ENCODE peak calls at places on chromosomes 7 and 10, in nine cellular contexts. U is SK-N-DZ; V is Kasumi-1; C is endodermal cell; H is EH; M is Panc1; T is activated T-cell treated with anti-CD3 and anti-CD28 coated beads for 1 hour; A is activated T-helper 2 cell treated with anti-CD3 and anti-CD28 coated beads, Interferon-gamma antibody, Interleukin-2, Interleukin-4, amounts not matched to agents 10 μg/mL and 5 μg/mL and 100 μg/mL, durations not matched to agents 14 hours and 24 hours and 36 hours; Z is IMR-90. J is an unnamed sample.

GRCh38 chr7:88377421-88377820 is 70.7 kb upstream of the STEAP4 start:
- DNase-seq in Z (no peak), C (peak), M (no peak), H (no peak), T (no peak), U (no peak), V (no peak), A (no peak), J (no peak)

GRCh38 chr7:121313793-121314676 is 14.8 kb upstream of the WNT16 start:
- DNase-seq in U (no peak), Z (no peak), T (no peak), C (no peak), H (peak), V (no peak), M (no peak), A (no peak), J (no peak)

GRCh38 chr7:5678295-5679046 is 103.0 kb downstream of the RNF216 start:
- DNase-seq in Z (no peak), V (peak), M (no peak), U (no peak), T (no peak), C (peak), H (no peak), A (no peak), J (no peak)

GRCh38 chr10:95661818-95662217 is 5.3 kb upstream of the ALDH18A1 start:
- DNase-seq in C (no peak), M (no peak), H (no peak), Z (no peak), T (no peak), V (no peak), A (no peak), U (no peak), J (no peak)

GRCh38 chr7:951881-952547 is 2.5 kb downstream of the ADAP1 start:
- DNase-seq in Z (no peak), H (no peak), M (no peak), V (no peak), C (no peak), A (no peak), U (no peak), T (no peak), J (no peak)

GRCh38 chr7:74371381-74372059 is 82.2 kb upstream of the GTF2IRD1 start:
- DNase-seq in T (no peak), M (no peak), V (no peak), C (peak), H (no peak), A (no peak), Z (no peak), U (no peak), J (no peak)

GRCh38 chr10:63143984-63144383 is 10.9 kb downstream of the NRBF2 start:
- DNase-seq in V (no peak), U (no peak), H (no peak), T (no peak), C (no peak), M (no peak), A (no peak), Z (no peak), J (no peak)

GRCh38 chr10:127694580-127695193 is 42.3 kb upstream of the FOXI2 start:
- DNase-seq in M (no peak), A (peak), C (peak), T (no peak), Z (no peak), H (no peak), V (peak), U (peak), J (peak)

GRCh38 chr7:33757563-33758165 is 147.7 kb upstream of the BMPER start:
- DNase-seq in H (peak), U (peak), V (peak), M (peak), Z (peak), T (no peak), C (no peak), A (no peak), J (peak)

GRCh38 chr7:157476654-157477549 is 140.1 kb downstream of the DNAJB6 start:
- DNase-seq in M (no peak), H (no peak), A (no peak), T (no peak), C (peak), U (no peak), V (no peak), Z (no peak), J (no peak)

GRCh38 chr7:82319674-82320118 is 123.9 kb downstream of the CACNA2D1 start:
- DNase-seq in H (peak), A (no peak), C (no peak), U (peak), Z (peak), T (no peak), V (no peak), M (no peak), J (no peak)

GRCh38 chr7:137731436-137731835 is 115.3 kb downstream of the DGKI start:
- DNase-seq in A (no peak), U (no peak), V (no peak), H (peak), Z (peak), C (no peak), T (no peak), M (no peak), J (no peak)

GRCh38 chr7:41708621-41709358 is 5.9 kb upstream of the INHBA start:
- DNase-seq in V (no peak), U (no peak), Z (peak), C (no peak), M (no peak), H (no peak), A (no peak), T (no peak), J (no peak)

GRCh38 chr10:1120761-1121160 is 64.6 kb downstream of the WDR37 start:
- DNase-seq in A (no peak), Z (no peak), U (no peak), V (no peak), T (no peak), M (no peak), H (no peak), C (no peak), J (no peak)

GRCh38 chr10:36185096-36185495 is 543.0 kb upstream of the FZD8 start:
- DNase-seq in V (no peak), A (no peak), Z (no peak), H (no peak), T (no peak), U (no peak), M (no peak), C (no peak), J (no peak)

GRCh38 chr7:152752513-152752912 is 7.0 kb upstream of the ACTR3B start:
- DNase-seq in T (no peak), H (no peak), V (no peak), M (no peak), U (no peak), C (peak), Z (no peak), A (no peak), J (peak)

GRCh38 chr10:132861116-132861691 is 75.3 kb upstream of the NKX6-2 start:
- DNase-seq in U (peak), H (no peak), C (peak), V (no peak), T (no peak), M (no peak), A (no peak), Z (no peak), J (no peak)

GRCh38 chr10:79910344-79910743 is 38.6 kb downstream of the SFTPD start:
- DNase-seq in V (no peak), A (no peak), M (no peak), U (no peak), C (no peak), Z (no peak), H (no peak), T (no peak), J (no peak)

GRCh38 chr10:126538439-126539140 is 131.9 kb downstream of the C10orf90 start:
- DNase-seq in U (no peak), V (no peak), T (no peak), A (no peak), M (no peak), Z (no peak), C (no peak), H (no peak), J (no peak)

GRCh38 chr7:43850348-43851116 is 18.8 kb downstream of the MRPS24 start:
- DNase-seq in Z (no peak), M (no peak), T (no peak), V (no peak), U (no peak), C (no peak), H (peak), A (no peak), J (peak)

GRCh38 chr10:789831-790701 is 100.6 kb upstream of the DIP2C start:
- DNase-seq in V (no peak), U (no peak), M (no peak), A (no peak), T (no peak), Z (no peak), H (no peak), C (peak), J (no peak)

GRCh38 chr7:82396343-82396742 is 47.2 kb downstream of the CACNA2D1 start:
- DNase-seq in V (no peak), H (no peak), U (no peak), C (no peak), Z (no peak), T (no peak), A (no peak), M (no peak), J (no peak)